ENCODE peak calls at places on chromosomes 13 and 19, in six cellular contexts. Y is hypothalamus; K is amniotic stem cell; Z is right cardiac atrium; C is NCI-H1694; R is activated CD4-positive, alpha-beta T cell treated with anti-CD3 and anti-CD28 coated beads, Interleukin-2, amount 50 U/mL, for 1 hour. L is an unnamed sample.

GRCh38 chr19:10852098-10852800 is 4.0 kb downstream of the C19orf38 start:
- DNase-seq in Z (no peak), R (no peak), Y (no peak), C (no peak), K (no peak), L (no peak)

GRCh38 chr13:37446503-37446902 is 152.1 kb downstream of the POSTN start:
- DNase-seq in C (no peak), R (no peak), Y (no peak), K (peak), Z (peak), L (no peak)

GRCh38 chr13:34019870-34020269 is 201.9 kb downstream of the RFC3 start:
- DNase-seq in R (no peak), Y (no peak), Z (no peak), C (no peak), K (no peak), L (no peak)

GRCh38 chr13:33536639-33537425 is 251.3 kb upstream of the STARD13 start:
- DNase-seq in R (no peak), K (no peak), C (no peak), Y (no peak), Z (no peak), L (no peak)

GRCh38 chr19:18500820-18501219 is 21.1 kb downstream of the ELL start:
- DNase-seq in Y (no peak), K (no peak), C (no peak), Z (peak), R (no peak), L (no peak)

GRCh38 chr19:14619404-14619803 is 36.5 kb downstream of the CLEC17A start:
- DNase-seq in Y (no peak), C (no peak), R (no peak), Z (no peak), K (no peak), L (no peak)

GRCh38 chr19:20503536-20503935 is 62.0 kb downstream of the ZNF737 start:
- DNase-seq in C (no peak), R (no peak), Y (no peak), K (no peak), Z (no peak), L (no peak)

GRCh38 chr13:95756072-95756471 is 79.1 kb downstream of the DNAJC3 start:
- DNase-seq in K (no peak), Y (no peak), Z (no peak), C (no peak), R (no peak), L (no peak)

GRCh38 chr13:24116103-24116502 is 44.4 kb upstream of the SPATA13 start:
- DNase-seq in Z (no peak), K (no peak), C (no peak), Y (no peak), R (no peak), L (no peak)

GRCh38 chr19:43818500-43818899 is 8.6 kb upstream of the ZNF283 start:
- DNase-seq in Y (no peak), R (no peak), C (no peak), Z (no peak), K (no peak), L (no peak)

GRCh38 chr19:45450042-45450380 is 17.8 kb upstream of the FOSB start:
- DNase-seq in Z (no peak), K (no peak), Y (no peak), R (no peak), C (no peak), L (no peak)

GRCh38 chr19:17555929-17556813 is 722 bp downstream of the COLGALT1 start:
- DNase-seq in Y (peak), K (no peak), Z (peak), C (no peak), R (no peak), L (no peak)

GRCh38 chr19:16522559-16523377 is 19.5 kb downstream of the CHERP start:
- DNase-seq in Y (no peak), K (no peak), Z (no peak), C (no peak), R (no peak), L (no peak)

GRCh38 chr13:25973576-25973975 is 78.2 kb downstream of the SHISA2 start:
- DNase-seq in R (no peak), K (no peak), Z (no peak), Y (no peak), C (no peak), L (no peak)

GRCh38 chr13:36848228-36848982 is 29.4 kb downstream of the RFXAP start:
- DNase-seq in Y (no peak), Z (no peak), K (no peak), C (no peak), R (no peak), L (no peak)

GRCh38 chr19:48844472-48844871 is 8.2 kb upstream of the HSD17B14 start:
- DNase-seq in Z (no peak), Y (no peak), R (no peak), C (no peak), K (no peak), L (no peak)

GRCh38 chr13:27500806-27501534 is 50.6 kb upstream of the MTIF3 start:
- DNase-seq in K (no peak), R (no peak), Y (no peak), Z (no peak), C (no peak), L (no peak)

GRCh38 chr19:2477141-2477710 is 1.3 kb downstream of the GADD45B start:
- DNase-seq in Z (peak), C (no peak), R (peak), Y (no peak), K (no peak), L (no peak)

GRCh38 chr19:8641908-8642547 is 11.6 kb downstream of the NFILZ start:
- DNase-seq in Y (no peak), R (no peak), C (peak), K (peak), Z (no peak), L (no peak)

GRCh38 chr13:101447852-101448251 is 4.6 kb upstream of the ITGBL1 start:
- DNase-seq in Y (no peak), Z (no peak), K (no peak), C (no peak), R (no peak), L (no peak)

GRCh38 chr19:51514866-51515481 is 13.4 kb upstream of the SIGLEC12 start:
- DNase-seq in Y (no peak), R (no peak), Z (no peak), C (peak), K (peak), L (no peak)

GRCh38 chr19:55070755-55071502 is 4.7 kb upstream of the EPS8L1 start:
- DNase-seq in C (no peak), K (no peak), R (no peak), Y (no peak), Z (peak), L (no peak)

GRCh38 chr19:38039966-38040365 is 133.0 kb downstream of the SIPA1L3 start:
- DNase-seq in C (no peak), Z (no peak), K (peak), Y (no peak), R (no peak), L (no peak)

GRCh38 chr13:21580736-21581135 is 23.2 kb downstream of the MICU2 start:
- DNase-seq in R (no peak), C (no peak), Z (no peak), Y (no peak), K (no peak), L (no peak)

GRCh38 chr13:112181336-112182051 is 114.5 kb downstream of the SOX1 start:
- DNase-seq in Y (no peak), C (no peak), K (no peak), Z (no peak), R (no peak), L (no peak)

GRCh38 chr19:33306853-33307792 is 4.8 kb upstream of the CEBPA start:
- DNase-seq in K (no peak), Z (no peak), R (no peak), Y (no peak), C (no peak), L (no peak)

GRCh38 chr13:70297219-70297618 is 189.0 kb upstream of the KLHL1 start:
- DNase-seq in Y (no peak), Z (no peak), K (no peak), R (no peak), C (no peak), L (no peak)

GRCh38 chr13:52001120-52001731 is 10.0 kb downstream of the ATP7B start:
- DNase-seq in Z (no peak), K (no peak), Y (no peak), C (peak), R (no peak), L (no peak)

GRCh38 chr13:107020393-107020792 is 452.5 kb upstream of the ARGLU1 start:
- DNase-seq in R (no peak), Y (no peak), Z (no peak), C (no peak), K (no peak), L (no peak)

GRCh38 chr19:41156207-41156606 is 36.8 kb upstream of the CYP2S1 start:
- DNase-seq in K (no peak), R (no peak), Z (no peak), C (no peak), Y (no peak), L (no peak)